ENCODE peak calls at places on chromosomes 3 and 15, in four cellular contexts. One of them, this sample, is unnamed.

GRCh38 chr3:160695906-160696305 is 18.9 kb downstream of the ARL14 start:
- DNase-seq in IMR-90: peak
- DNase-seq in H9: no peak
- DNase-seq in hepatocyte: no peak
- DNase-seq in this sample: no peak

GRCh38 chr3:32374788-32375595 is 16.7 kb upstream of the CMTM7 start:
- DNase-seq in IMR-90: peak
- DNase-seq in H9: peak
- DNase-seq in hepatocyte: peak
- DNase-seq in this sample: no peak

GRCh38 chr3:123159926-123160635 is 41.7 kb upstream of the SEC22A start:
- DNase-seq in IMR-90: peak
- DNase-seq in H9: no peak
- DNase-seq in hepatocyte: no peak
- DNase-seq in this sample: peak

GRCh38 chr15:101031203-101031602 is 112.0 kb downstream of the LRRK1 start:
- DNase-seq in H9: peak
- DNase-seq in hepatocyte: no peak
- DNase-seq in IMR-90: peak
- DNase-seq in this sample: peak

GRCh38 chr3:165696496-165696895 is 140.7 kb downstream of the BCHE start:
- DNase-seq in H9: no peak
- DNase-seq in hepatocyte: no peak
- DNase-seq in IMR-90: no peak
- DNase-seq in this sample: no peak

GRCh38 chr3:128004661-128005060 is 47.6 kb upstream of the SEC61A1 start:
- DNase-seq in H9: no peak
- DNase-seq in IMR-90: no peak
- DNase-seq in hepatocyte: no peak
- DNase-seq in this sample: no peak

GRCh38 chr3:4848176-4848575 is 131.1 kb upstream of the BHLHE40 start:
- DNase-seq in H9: no peak
- DNase-seq in hepatocyte: no peak
- DNase-seq in IMR-90: no peak
- DNase-seq in this sample: no peak

GRCh38 chr15:41490355-41490754 is 3.3 kb upstream of the ITPKA start:
- DNase-seq in hepatocyte: peak
- DNase-seq in IMR-90: peak
- DNase-seq in H9: no peak
- DNase-seq in this sample: peak

GRCh38 chr3:64612082-64612860 is 75.5 kb downstream of the ADAMTS9 start:
- DNase-seq in IMR-90: peak
- DNase-seq in hepatocyte: peak
- DNase-seq in H9: no peak
- DNase-seq in this sample: no peak

GRCh38 chr3:42662813-42663535 is 9.5 kb downstream of the ZBTB47 start:
- DNase-seq in H9: no peak
- DNase-seq in IMR-90: no peak
- DNase-seq in hepatocyte: no peak
- DNase-seq in this sample: peak

GRCh38 chr3:13209334-13209733 is 136.1 kb upstream of the IQSEC1 start:
- DNase-seq in IMR-90: no peak
- DNase-seq in hepatocyte: no peak
- DNase-seq in H9: no peak
- DNase-seq in this sample: peak

GRCh38 chr15:44882499-44882968 is 74.0 kb upstream of the TERB2 start:
- DNase-seq in H9: no peak
- DNase-seq in hepatocyte: no peak
- DNase-seq in IMR-90: no peak
- DNase-seq in this sample: no peak

GRCh38 chr15:39788800-39789565 is 6.3 kb upstream of the FSIP1 start:
- DNase-seq in H9: no peak
- DNase-seq in hepatocyte: no peak
- DNase-seq in IMR-90: peak
- DNase-seq in this sample: peak

GRCh38 chr15:39787479-39787878 is 4.8 kb upstream of the FSIP1 start:
- DNase-seq in hepatocyte: no peak
- DNase-seq in IMR-90: no peak
- DNase-seq in H9: no peak
- DNase-seq in this sample: no peak

GRCh38 chr15:39789736-39790135 is 7.1 kb upstream of the FSIP1 start:
- DNase-seq in hepatocyte: no peak
- DNase-seq in H9: no peak
- DNase-seq in IMR-90: peak
- DNase-seq in this sample: peak

GRCh38 chr15:39786444-39787056 is 3.9 kb upstream of the FSIP1 start:
- DNase-seq in H9: no peak
- DNase-seq in IMR-90: peak
- DNase-seq in hepatocyte: peak
- DNase-seq in this sample: peak

GRCh38 chr15:39788108-39788507 is 5.5 kb upstream of the FSIP1 start:
- DNase-seq in hepatocyte: no peak
- DNase-seq in H9: no peak
- DNase-seq in IMR-90: peak
- DNase-seq in this sample: peak
- H2AFZ ChIP-seq in hepatocyte: no peak
- H2AFZ ChIP-seq in H9: no peak
- H2AFZ ChIP-seq in IMR-90: no peak
- H2AFZ ChIP-seq in this sample: no peak

DNA sequence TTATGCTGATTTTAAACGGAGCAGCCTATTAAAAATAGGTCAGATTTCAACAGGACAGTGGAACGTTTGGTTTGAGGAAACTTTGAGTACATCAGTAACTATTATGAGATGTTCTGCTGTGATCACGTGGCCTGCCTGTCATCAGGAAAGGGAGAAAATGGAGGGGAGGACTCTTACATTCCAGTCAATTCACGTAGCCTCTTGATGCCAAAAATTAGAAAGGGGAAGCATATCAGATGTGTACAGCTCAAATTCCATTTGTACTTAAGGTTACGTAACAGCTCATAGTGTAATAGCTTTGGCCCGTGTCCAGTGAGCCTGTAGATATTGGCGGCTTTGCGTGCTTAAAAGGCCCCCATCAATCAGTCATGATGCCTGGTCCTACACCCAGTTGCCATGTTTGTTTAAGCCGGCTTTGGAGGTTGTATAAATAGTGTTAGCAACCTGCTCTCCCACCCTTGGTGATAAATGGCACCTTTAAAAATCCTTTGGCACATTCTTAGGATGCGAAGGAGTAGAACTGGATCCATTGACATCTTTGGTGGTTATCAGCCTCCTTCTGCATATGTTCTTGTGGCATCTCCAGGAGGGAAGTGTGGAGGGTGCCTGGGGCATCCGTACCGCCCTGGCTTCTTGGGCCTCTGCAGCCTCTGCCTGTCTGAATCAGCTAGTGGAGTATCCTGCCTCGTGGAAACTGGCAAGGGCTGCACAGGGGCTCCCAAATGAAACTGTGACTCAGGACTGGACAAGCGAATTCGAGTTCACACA is 163.9 kb downstream of the THSD4 start:
- DNase-seq in IMR-90: peak
- DNase-seq in hepatocyte: peak
- DNase-seq in H9: no peak
- DNase-seq in this sample: no peak
- H2AFZ ChIP-seq in IMR-90: peak
- H2AFZ ChIP-seq in hepatocyte: no peak
- H2AFZ ChIP-seq in H9: no peak
- H2AFZ ChIP-seq in this sample: peak

DNA sequence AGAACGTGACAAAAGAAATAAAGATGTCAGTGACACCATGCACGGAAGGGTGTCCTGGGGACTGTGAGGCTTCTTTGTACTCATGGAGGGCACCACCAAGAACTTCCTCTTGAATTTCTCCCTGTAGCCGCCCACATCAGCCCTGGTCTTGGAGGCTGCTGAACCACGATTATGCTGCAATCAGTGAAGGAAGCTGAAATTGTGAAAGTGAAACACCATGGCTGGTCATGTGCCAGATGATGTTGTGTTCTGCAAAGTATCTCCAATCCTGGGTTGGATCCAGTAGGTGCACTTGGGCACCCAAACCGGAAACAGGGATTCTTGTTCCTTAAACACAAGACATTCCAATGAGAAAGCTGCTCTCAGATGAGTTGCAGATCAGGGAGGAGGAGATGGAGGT is 104.4 kb upstream of the GOLGA6L6 start:
- DNase-seq in IMR-90: no peak
- DNase-seq in H9: no peak
- DNase-seq in hepatocyte: no peak
- DNase-seq in this sample: peak
- H2AFZ ChIP-seq in IMR-90: no peak
- H2AFZ ChIP-seq in H9: no peak
- H2AFZ ChIP-seq in hepatocyte: no peak
- H2AFZ ChIP-seq in this sample: no peak

GRCh38 chr15:33197636-33198035 is 3.1 kb upstream of the FMN1 start:
- DNase-seq in H9: no peak
- DNase-seq in hepatocyte: no peak
- DNase-seq in IMR-90: no peak
- DNase-seq in this sample: no peak

GRCh38 chr15:33194237-33194636 is 277 bp downstream of the FMN1 start:
- DNase-seq in H9: no peak
- DNase-seq in IMR-90: no peak
- DNase-seq in hepatocyte: no peak
- DNase-seq in this sample: no peak

GRCh38 chr15:33191641-33192040 is 2.9 kb downstream of the FMN1 start:
- DNase-seq in IMR-90: no peak
- DNase-seq in H9: no peak
- DNase-seq in hepatocyte: no peak
- DNase-seq in this sample: no peak

GRCh38 chr15:33195283-33195682 is 769 bp upstream of the FMN1 start:
- DNase-seq in hepatocyte: no peak
- DNase-seq in IMR-90: no peak
- DNase-seq in H9: no peak
- DNase-seq in this sample: no peak

GRCh38 chr15:33194704-33195261 is at the start of gene FMN1:
- DNase-seq in IMR-90: peak
- DNase-seq in hepatocyte: peak
- DNase-seq in H9: peak
- DNase-seq in this sample: peak
- H2AFZ ChIP-seq in IMR-90: peak
- H2AFZ ChIP-seq in hepatocyte: peak
- H2AFZ ChIP-seq in H9: no peak
- H2AFZ ChIP-seq in this sample: peak

GRCh38 chr3:10238330-10238995 is 9.8 kb upstream of the TATDN2 start:
- DNase-seq in H9: no peak
- DNase-seq in IMR-90: no peak
- DNase-seq in hepatocyte: no peak
- DNase-seq in this sample: no peak

GRCh38 chr3:10235551-10235950 is 12.7 kb upstream of the TATDN2 start:
- DNase-seq in IMR-90: no peak
- DNase-seq in hepatocyte: no peak
- DNase-seq in H9: no peak
- DNase-seq in this sample: no peak

GRCh38 chr3:10232138-10232537 is 16.1 kb upstream of the TATDN2 start:
- DNase-seq in hepatocyte: no peak
- DNase-seq in IMR-90: no peak
- DNase-seq in H9: no peak
- DNase-seq in this sample: no peak

GRCh38 chr3:10234526-10235230 is 13.6 kb upstream of the TATDN2 start:
- DNase-seq in H9: peak
- DNase-seq in hepatocyte: no peak
- DNase-seq in IMR-90: no peak
- DNase-seq in this sample: no peak

DNA sequence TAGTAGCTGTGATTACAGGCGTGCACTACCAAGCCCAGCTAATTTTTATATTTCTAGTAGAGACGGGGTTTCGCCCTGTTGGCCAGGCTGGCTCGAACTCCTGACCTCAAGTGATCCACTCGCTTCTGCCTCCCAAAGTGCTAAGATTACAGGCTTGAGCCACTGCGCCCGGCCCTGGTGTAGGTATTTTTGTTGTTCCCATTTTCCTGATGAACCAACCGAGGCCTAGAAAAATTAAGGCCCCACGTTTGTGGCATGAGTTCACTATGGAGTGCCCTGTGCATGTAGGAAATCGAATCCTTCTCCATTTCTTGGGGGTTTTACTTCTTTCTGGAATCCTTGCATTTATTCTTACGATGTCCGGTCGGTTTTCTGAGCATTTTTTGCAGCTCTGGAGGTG is 14.3 kb upstream of the TATDN2 start:
- DNase-seq in IMR-90: no peak
- DNase-seq in H9: no peak
- DNase-seq in hepatocyte: no peak
- DNase-seq in this sample: no peak
- H2AFZ ChIP-seq in IMR-90: no peak
- H2AFZ ChIP-seq in H9: no peak
- H2AFZ ChIP-seq in hepatocyte: no peak
- H2AFZ ChIP-seq in this sample: no peak

DNA sequence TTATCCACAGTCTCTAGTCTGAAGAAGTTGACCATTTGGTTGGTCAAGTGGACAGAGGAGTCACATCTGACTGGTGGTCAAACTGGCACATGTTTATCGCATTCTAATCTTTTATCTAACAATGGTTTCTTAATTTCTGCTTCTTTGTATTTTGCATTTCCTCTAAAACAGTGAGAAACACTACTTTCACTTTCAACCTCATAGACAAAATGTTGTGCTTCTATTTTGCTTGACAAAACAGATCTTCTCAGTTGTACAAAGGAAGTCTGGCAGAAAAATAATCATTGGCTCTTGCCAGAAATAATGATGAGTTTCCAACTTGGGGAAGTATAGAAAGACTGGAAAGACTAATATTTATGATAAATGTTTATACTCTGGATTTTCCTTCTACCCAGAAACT is 103.9 kb downstream of the MME start:
- DNase-seq in H9: no peak
- DNase-seq in IMR-90: no peak
- DNase-seq in hepatocyte: no peak
- DNase-seq in this sample: no peak
- H2AFZ ChIP-seq in H9: no peak
- H2AFZ ChIP-seq in IMR-90: no peak
- H2AFZ ChIP-seq in hepatocyte: no peak
- H2AFZ ChIP-seq in this sample: peak

DNA sequence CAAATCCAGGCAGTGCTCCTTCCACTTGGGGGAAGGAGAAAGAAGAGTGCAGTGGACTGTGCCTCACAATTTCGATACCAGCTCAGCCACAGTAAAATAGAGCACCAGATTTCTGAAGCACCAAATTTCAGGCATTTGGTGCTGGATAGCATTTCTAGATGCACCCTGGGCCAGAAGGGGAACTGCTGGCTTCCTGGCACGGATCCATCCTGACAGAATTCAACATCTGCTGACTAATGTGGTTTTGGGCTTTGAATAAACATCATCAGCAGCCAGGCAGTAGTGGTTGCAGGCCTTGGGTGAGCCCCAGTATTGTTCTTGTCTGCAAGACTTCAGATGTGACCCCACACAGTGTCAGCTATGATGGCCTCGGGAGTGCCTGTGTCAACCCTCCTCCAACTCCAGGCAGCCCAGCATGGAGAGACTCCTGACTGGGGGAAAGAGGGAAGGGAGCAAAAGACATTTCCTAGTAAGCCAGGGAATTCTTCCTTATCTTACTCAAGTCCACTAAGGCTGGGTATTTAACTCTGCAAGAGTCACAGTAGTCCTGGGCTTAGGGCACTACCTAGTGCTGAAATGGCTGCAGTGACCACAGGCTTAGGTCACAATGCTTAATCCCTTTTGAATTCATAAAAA is 74.9 kb downstream of the SPATA16 start:
- DNase-seq in hepatocyte: peak
- DNase-seq in H9: no peak
- DNase-seq in IMR-90: peak
- DNase-seq in this sample: peak
- H2AFZ ChIP-seq in hepatocyte: no peak
- H2AFZ ChIP-seq in H9: no peak
- H2AFZ ChIP-seq in IMR-90: peak
- H2AFZ ChIP-seq in this sample: no peak

This sample was measured in osteoblast.